ENCODE peak calls at places on chromosomes 1 and 21, in ten cellular contexts. One of them, this sample, is unnamed.

GRCh38 chr1:184387871-184388670 is 1.2 kb downstream of the C1orf21 start:
- DNase-seq in GM20000: peak; percentile 39
- DNase-seq in A549: peak; percentile 19
- DNase-seq in breast epithelium: peak; percentile 40
- DNase-seq in MM.1S: peak; percentile 68
- DNase-seq in epithelial cell of esophagus: peak; percentile 90
- DNase-seq in body of pancreas: peak; percentile 24
- DNase-seq in astrocyte of the spinal cord: peak; percentile 64
- DNase-seq in astrocyte: peak; percentile 78
- DNase-seq in psoas muscle: no peak
- DNase-seq in this sample: no peak

GRCh38 chr1:37439672-37439995 is 34.7 kb upstream of the ZC3H12A start:
- DNase-seq in MM.1S: no peak
- DNase-seq in psoas muscle: no peak
- DNase-seq in astrocyte of the spinal cord: no peak
- DNase-seq in A549: no peak
- DNase-seq in epithelial cell of esophagus: no peak
- DNase-seq in breast epithelium: no peak
- DNase-seq in astrocyte: no peak
- DNase-seq in GM20000: no peak
- DNase-seq in body of pancreas: no peak
- DNase-seq in this sample: no peak

GRCh38 chr21:41776778-41777177 is 9.9 kb upstream of the RIPK4 start:
- DNase-seq in body of pancreas: peak; percentile 58
- DNase-seq in A549: no peak
- DNase-seq in GM20000: no peak
- DNase-seq in epithelial cell of esophagus: no peak
- DNase-seq in breast epithelium: no peak
- DNase-seq in astrocyte of the spinal cord: no peak
- DNase-seq in psoas muscle: no peak
- DNase-seq in astrocyte: no peak
- DNase-seq in MM.1S: no peak
- DNase-seq in this sample: no peak

GRCh38 chr1:45009956-45010854 is 919 bp downstream of the HECTD3 start:
- DNase-seq in body of pancreas: peak; percentile 67
- DNase-seq in astrocyte: no peak
- DNase-seq in GM20000: no peak
- DNase-seq in astrocyte of the spinal cord: no peak
- DNase-seq in psoas muscle: no peak
- DNase-seq in MM.1S: peak; percentile 57
- DNase-seq in A549: no peak
- DNase-seq in epithelial cell of esophagus: peak; percentile 61
- DNase-seq in breast epithelium: peak; percentile 7
- DNase-seq in this sample: peak; percentile 67

GRCh38 chr1:176994926-176995596 is 169.5 kb downstream of the ASTN1 start:
- DNase-seq in astrocyte: peak; percentile 59
- DNase-seq in psoas muscle: no peak
- DNase-seq in breast epithelium: no peak
- DNase-seq in A549: no peak
- DNase-seq in body of pancreas: no peak
- DNase-seq in epithelial cell of esophagus: peak; percentile 89
- DNase-seq in astrocyte of the spinal cord: no peak
- DNase-seq in MM.1S: no peak
- DNase-seq in GM20000: no peak
- DNase-seq in this sample: no peak

GRCh38 chr1:111599781-111600180 is 19.8 kb upstream of the RAP1A start:
- DNase-seq in breast epithelium: no peak
- DNase-seq in astrocyte: no peak
- DNase-seq in astrocyte of the spinal cord: no peak
- DNase-seq in GM20000: no peak
- DNase-seq in MM.1S: no peak
- DNase-seq in epithelial cell of esophagus: no peak
- DNase-seq in body of pancreas: no peak
- DNase-seq in psoas muscle: no peak
- DNase-seq in A549: no peak
- DNase-seq in this sample: no peak

GRCh38 chr21:37620401-37620800 is 253.8 kb downstream of the DYRK1A start:
- DNase-seq in GM20000: no peak
- DNase-seq in astrocyte: no peak
- DNase-seq in astrocyte of the spinal cord: no peak
- DNase-seq in epithelial cell of esophagus: no peak
- DNase-seq in A549: no peak
- DNase-seq in body of pancreas: no peak
- DNase-seq in breast epithelium: no peak
- DNase-seq in MM.1S: no peak
- DNase-seq in psoas muscle: no peak
- DNase-seq in this sample: no peak

GRCh38 chr21:46564391-46564790 is 40.5 kb downstream of the S100B start:
- DNase-seq in astrocyte of the spinal cord: no peak
- DNase-seq in psoas muscle: no peak
- DNase-seq in MM.1S: no peak
- DNase-seq in astrocyte: no peak
- DNase-seq in A549: no peak
- DNase-seq in epithelial cell of esophagus: no peak
- DNase-seq in body of pancreas: no peak
- DNase-seq in GM20000: no peak
- DNase-seq in breast epithelium: no peak
- DNase-seq in this sample: no peak

GRCh38 chr1:230067441-230067870 is 418 bp downstream of the GALNT2 start:
- DNase-seq in A549: peak; percentile 36
- DNase-seq in MM.1S: peak; percentile 28
- DNase-seq in astrocyte: no peak
- DNase-seq in psoas muscle: no peak
- DNase-seq in astrocyte of the spinal cord: no peak
- DNase-seq in GM20000: no peak
- DNase-seq in body of pancreas: peak; percentile 45
- DNase-seq in breast epithelium: peak; percentile 32
- DNase-seq in epithelial cell of esophagus: peak; percentile 38
- DNase-seq in this sample: no peak

GRCh38 chr1:230066036-230066435 is 1.0 kb upstream of the GALNT2 start:
- DNase-seq in psoas muscle: no peak
- DNase-seq in body of pancreas: no peak
- DNase-seq in astrocyte of the spinal cord: no peak
- DNase-seq in GM20000: no peak
- DNase-seq in epithelial cell of esophagus: no peak
- DNase-seq in astrocyte: no peak
- DNase-seq in breast epithelium: no peak
- DNase-seq in MM.1S: peak; percentile 30
- DNase-seq in A549: no peak
- DNase-seq in this sample: no peak

GRCh38 chr1:230068952-230069684 is 2.1 kb downstream of the GALNT2 start:
- DNase-seq in GM20000: peak; percentile 38
- DNase-seq in breast epithelium: no peak
- DNase-seq in MM.1S: peak; percentile 76
- DNase-seq in A549: no peak
- DNase-seq in astrocyte: no peak
- DNase-seq in psoas muscle: no peak
- DNase-seq in epithelial cell of esophagus: peak; percentile 32
- DNase-seq in astrocyte of the spinal cord: no peak
- DNase-seq in body of pancreas: peak; percentile 37
- DNase-seq in this sample: no peak

GRCh38 chr1:230067871-230068814 is 1.1 kb downstream of the GALNT2 start:
- DNase-seq in psoas muscle: peak; percentile 54
- DNase-seq in MM.1S: peak; percentile 34
- DNase-seq in body of pancreas: peak; percentile 38
- DNase-seq in breast epithelium: peak; percentile 19
- DNase-seq in GM20000: peak; percentile 62
- DNase-seq in astrocyte: no peak
- DNase-seq in epithelial cell of esophagus: peak; percentile 33
- DNase-seq in astrocyte of the spinal cord: no peak
- DNase-seq in A549: no peak
- DNase-seq in this sample: no peak

DNA sequence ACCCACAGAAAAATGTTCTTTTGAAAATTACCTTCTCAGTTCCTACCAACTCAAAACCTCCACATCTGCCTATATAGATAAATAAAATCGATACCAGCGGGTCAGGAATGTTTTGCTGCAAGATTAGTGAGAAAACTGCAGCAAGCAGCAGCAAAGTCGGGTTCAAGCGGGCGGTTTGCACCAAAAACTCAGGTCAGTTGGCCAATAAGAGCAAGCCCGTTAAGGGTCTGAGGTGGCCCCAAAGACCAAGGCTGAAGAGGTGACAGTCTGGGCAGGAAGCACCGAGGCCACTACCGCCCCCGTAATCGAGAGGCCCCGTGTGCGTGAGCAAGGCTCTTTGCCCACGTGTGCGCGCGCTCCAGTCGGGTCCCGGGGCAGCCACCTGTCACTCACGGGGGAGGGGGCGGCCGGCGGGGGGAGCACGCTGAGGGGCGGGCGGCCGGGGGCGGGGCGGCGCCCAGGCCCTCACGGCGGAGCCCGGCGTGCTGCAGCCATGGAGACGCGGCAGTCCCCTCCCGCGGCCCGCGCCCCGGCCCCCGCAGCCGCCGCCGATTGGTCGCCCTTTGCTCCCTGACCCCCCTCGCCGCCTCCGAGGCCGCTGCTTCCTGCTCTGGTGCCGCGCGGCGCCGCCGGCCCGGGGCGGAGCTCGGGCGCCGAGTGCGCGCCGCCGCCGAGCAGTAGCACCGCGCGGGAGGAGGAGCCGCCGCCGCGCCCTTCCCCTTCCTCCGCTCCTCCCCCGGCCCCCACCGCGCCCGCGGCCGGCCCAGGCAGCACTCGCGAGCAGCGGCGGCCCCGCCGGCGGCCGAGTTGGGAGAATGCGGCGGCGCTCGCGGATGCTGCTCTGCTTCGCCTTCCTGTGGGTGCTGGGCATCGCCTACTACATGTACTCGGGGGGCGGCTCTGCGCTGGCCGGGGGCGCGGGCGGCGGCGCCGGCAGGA is at the start of gene GALNT2:
- DNase-seq in epithelial cell of esophagus: peak; percentile 92
- DNase-seq in body of pancreas: peak; percentile 91
- DNase-seq in A549: peak; percentile 87
- DNase-seq in astrocyte of the spinal cord: peak; percentile 78
- DNase-seq in psoas muscle: peak; percentile 91
- DNase-seq in breast epithelium: peak; percentile 79
- DNase-seq in astrocyte: peak; percentile 63
- DNase-seq in GM20000: peak; percentile 99
- DNase-seq in MM.1S: peak; percentile 96
- DNase-seq in this sample: peak; percentile 90
- TF ChIP-seq CTCF in epithelial cell of esophagus: no peak
- TF ChIP-seq CTCF in body of pancreas: no peak
- TF ChIP-seq CTCF in A549: no peak
- TF ChIP-seq CTCF in astrocyte of the spinal cord: no peak
- TF ChIP-seq CTCF in psoas muscle: no peak
- TF ChIP-seq CTCF in breast epithelium: no peak
- TF ChIP-seq CTCF in astrocyte: no peak
- TF ChIP-seq CTCF in GM20000: no peak
- TF ChIP-seq CTCF in MM.1S: no peak
- TF ChIP-seq CTCF in this sample: no peak

DNA sequence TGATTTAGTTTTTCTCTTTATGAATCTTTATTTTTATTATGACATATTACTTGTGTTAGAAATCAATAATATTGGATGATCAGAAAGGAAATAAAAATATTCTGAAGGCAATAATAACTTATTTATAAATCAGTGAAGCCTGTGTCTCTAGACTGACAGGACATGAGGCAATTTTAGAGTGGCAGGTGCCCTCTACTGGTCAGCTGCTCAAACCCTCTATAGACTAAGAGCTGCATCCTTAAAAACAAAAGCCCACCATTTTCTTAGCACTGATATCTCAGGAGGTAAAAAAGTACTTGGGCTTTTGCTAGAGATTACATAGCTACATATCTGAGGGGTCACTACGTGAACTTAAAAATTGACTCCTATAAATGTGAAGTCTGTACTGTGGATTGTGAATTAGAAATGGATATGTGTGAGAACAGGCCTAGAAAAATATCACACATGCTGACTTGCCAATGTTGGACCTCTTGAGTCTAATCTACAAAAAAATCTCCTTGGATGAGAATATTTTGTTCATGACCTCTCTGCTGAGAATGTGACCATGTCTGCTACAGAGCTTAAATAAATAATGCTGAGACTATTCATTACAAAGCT is 597.9 kb upstream of the ADAMTS5 start:
- DNase-seq in epithelial cell of esophagus: peak; percentile 68
- DNase-seq in astrocyte: peak; percentile 20
- DNase-seq in body of pancreas: peak; percentile 42
- DNase-seq in psoas muscle: peak; percentile 26
- DNase-seq in breast epithelium: peak; percentile 22
- DNase-seq in MM.1S: peak; percentile 40
- DNase-seq in GM20000: no peak
- DNase-seq in A549: peak; percentile 16
- DNase-seq in astrocyte of the spinal cord: peak; percentile 68
- DNase-seq in this sample: no peak
- TF ChIP-seq CTCF in epithelial cell of esophagus: peak; percentile 80
- TF ChIP-seq CTCF in astrocyte: peak; percentile 64
- TF ChIP-seq CTCF in body of pancreas: peak; percentile 54
- TF ChIP-seq CTCF in psoas muscle: peak; percentile 70
- TF ChIP-seq CTCF in breast epithelium: peak; percentile 45
- TF ChIP-seq CTCF in MM.1S: peak; percentile 69
- TF ChIP-seq CTCF in GM20000: no peak
- TF ChIP-seq CTCF in A549: peak; percentile 6
- TF ChIP-seq CTCF in astrocyte of the spinal cord: peak; percentile 84
- TF ChIP-seq CTCF in this sample: peak; percentile 79

DNA sequence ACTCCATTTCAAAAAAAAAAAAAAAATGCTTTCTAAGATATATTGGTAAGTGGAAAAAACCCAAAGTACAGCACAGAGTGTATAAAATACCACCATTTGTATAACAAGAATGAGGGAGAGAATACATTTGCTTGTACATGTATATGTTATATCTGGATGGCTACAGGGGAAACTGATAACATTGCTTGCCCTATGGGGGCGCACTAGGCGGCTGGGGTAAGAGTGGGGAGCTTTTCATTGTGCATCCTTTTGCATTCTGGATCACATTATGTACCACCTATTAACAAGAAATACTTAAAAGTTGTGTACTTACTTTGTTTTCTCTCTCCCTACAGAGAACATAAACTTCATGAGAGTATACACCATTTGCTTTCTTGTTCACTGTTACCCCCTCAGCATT is 28.6 kb upstream of the OPRD1 start:
- DNase-seq in psoas muscle: no peak
- DNase-seq in epithelial cell of esophagus: no peak
- DNase-seq in MM.1S: no peak
- DNase-seq in GM20000: no peak
- DNase-seq in astrocyte: no peak
- DNase-seq in A549: no peak
- DNase-seq in body of pancreas: no peak
- DNase-seq in breast epithelium: no peak
- DNase-seq in astrocyte of the spinal cord: no peak
- DNase-seq in this sample: no peak
- TF ChIP-seq CTCF in psoas muscle: no peak
- TF ChIP-seq CTCF in epithelial cell of esophagus: no peak
- TF ChIP-seq CTCF in MM.1S: peak; percentile 13
- TF ChIP-seq CTCF in GM20000: peak; percentile 4
- TF ChIP-seq CTCF in astrocyte: no peak
- TF ChIP-seq CTCF in A549: no peak
- TF ChIP-seq CTCF in body of pancreas: no peak
- TF ChIP-seq CTCF in breast epithelium: no peak
- TF ChIP-seq CTCF in astrocyte of the spinal cord: no peak
- TF ChIP-seq CTCF in this sample: no peak

DNA sequence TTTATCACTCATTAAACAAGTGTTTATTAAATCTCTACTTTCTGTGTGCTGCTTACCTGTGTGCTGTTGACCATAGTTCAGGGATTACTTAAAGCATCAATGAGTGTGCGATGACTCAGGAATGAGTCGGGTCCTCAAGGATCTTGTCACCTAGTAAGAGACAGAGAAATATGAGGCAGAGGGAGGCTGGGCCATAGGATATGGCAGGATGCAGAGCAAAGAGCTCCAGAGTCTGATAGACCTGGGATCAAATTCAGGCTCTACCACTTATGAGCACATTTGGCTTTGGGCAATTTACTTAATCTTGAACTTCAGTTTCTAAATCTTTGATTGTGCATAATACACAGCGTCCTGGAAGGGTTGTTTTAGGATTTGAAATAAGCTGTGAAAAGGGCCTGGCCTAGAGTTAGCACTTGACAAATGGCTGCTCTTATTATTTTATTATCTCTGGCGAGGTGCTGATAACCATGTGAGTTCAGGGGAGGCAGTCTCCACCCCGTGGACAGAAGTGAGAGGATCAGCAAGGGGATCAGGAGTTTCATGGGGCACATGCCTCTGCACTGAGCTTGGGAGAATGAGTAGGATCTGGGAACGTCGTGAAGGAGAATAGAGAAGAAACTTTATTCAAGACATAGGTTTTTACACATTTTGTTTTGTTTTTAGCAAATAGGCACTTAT is 94.5 kb downstream of the ROR1 start:
- DNase-seq in breast epithelium: no peak
- DNase-seq in body of pancreas: no peak
- DNase-seq in astrocyte: peak; percentile 23
- DNase-seq in A549: peak; percentile 16
- DNase-seq in psoas muscle: no peak
- DNase-seq in MM.1S: no peak
- DNase-seq in GM20000: no peak
- DNase-seq in astrocyte of the spinal cord: no peak
- DNase-seq in epithelial cell of esophagus: peak; percentile 95
- DNase-seq in this sample: no peak
- TF ChIP-seq CTCF in breast epithelium: no peak
- TF ChIP-seq CTCF in body of pancreas: no peak
- TF ChIP-seq CTCF in astrocyte: no peak
- TF ChIP-seq CTCF in A549: no peak
- TF ChIP-seq CTCF in psoas muscle: no peak
- TF ChIP-seq CTCF in MM.1S: no peak
- TF ChIP-seq CTCF in GM20000: no peak
- TF ChIP-seq CTCF in astrocyte of the spinal cord: no peak
- TF ChIP-seq CTCF in epithelial cell of esophagus: no peak
- TF ChIP-seq CTCF in this sample: no peak

This sample was measured in type B pancreatic cell.